ENCODE peak calls at places on chromosomes 2 and 18, in six cellular contexts. X is neural progenitor cell, J is right atrium auricular region, H is psoas muscle, R is esophagus squamous epithelium, G is aorta. B is an unnamed sample. For H3K9me3 and H3K4me1, the result is how much of the 10 kb centered on the place peaks cover.

GRCh38 chr2:230244211-230244610 is 18.7 kb downstream of the SP140 start:
- DNase-seq in X (no peak), J (no peak), H (no peak), R (no peak), G (no peak), B (no peak)

GRCh38 chr2:114063346-114063745 is 173.5 kb downstream of the ACTR3 start:
- DNase-seq in X (peak), J (no peak), H (no peak), R (no peak), G (no peak), B (no peak)

GRCh38 chr2:62456721-62457539 is 49.1 kb downstream of the TMEM17 start:
- DNase-seq in X (peak), J (peak), H (peak), R (peak), G (peak), B (peak)

GRCh38 chr18:24987933-24988840 is 363.8 kb downstream of the ZNF521 start:
- DNase-seq in X (no peak), J (peak), H (peak), R (no peak), G (no peak), B (no peak)

GRCh38 chr2:168454737-168455691 is 1.1 kb upstream of the CERS6 start:
- DNase-seq in X (no peak), J (no peak), H (no peak), R (no peak), G (no peak), B (no peak)

GRCh38 chr2:217465136-217465535 is 537.7 kb downstream of the TNS1 start:
- DNase-seq in X (no peak), J (no peak), H (no peak), R (no peak), G (no peak), B (no peak)

GRCh38 chr2:158091647-158092046 is 10.0 kb upstream of the UPP2 start:
- DNase-seq in X (no peak), J (no peak), H (no peak), R (no peak), G (no peak), B (no peak)

GRCh38 chr2:110146183-110146944 is 30.7 kb upstream of the MALL start:
- DNase-seq in X (no peak), J (no peak), H (no peak), R (no peak), G (no peak), B (no peak)

GRCh38 chr2:169462896-169463695 is 16.2 kb upstream of the BBS5 start:
- DNase-seq in X (no peak), J (no peak), H (no peak), R (no peak), G (no peak), B (no peak)

GRCh38 chr18:37270046-37270665 is 295.4 kb downstream of the CELF4 start:
- DNase-seq in X (peak), J (no peak), H (no peak), R (no peak), G (no peak), B (no peak)

GRCh38 chr2:218879881-218880748 is 537 bp upstream of the WNT10A start:
- DNase-seq in X (no peak), J (no peak), H (peak), R (no peak), G (peak), B (no peak)

GRCh38 chr2:110101280-110101844 is 14.3 kb downstream of the MALL start:
- DNase-seq in X (no peak), J (peak), H (peak), R (peak), G (peak), B (peak)

GRCh38 chr18:8005870-8006269 is 438.8 kb downstream of the PTPRM start:
- DNase-seq in X (no peak), J (no peak), H (no peak), R (no peak), G (no peak), B (no peak)

GRCh38 chr2:152343426-152343825 is 8.5 kb downstream of the FMNL2 start:
- DNase-seq in X (no peak), J (no peak), H (no peak), R (no peak), G (no peak), B (no peak)

GRCh38 chr2:72921866-72922265 is 4.5 kb downstream of the EMX1 start:
- DNase-seq in X (no peak), J (no peak), H (no peak), R (no peak), G (no peak), B (no peak)

GRCh38 chr18:23333827-23334226 is 119.3 kb upstream of the RIOK3 start:
- DNase-seq in X (no peak), J (no peak), H (no peak), R (no peak), G (no peak), B (no peak)

GRCh38 chr2:85405076-85405402 is 5.1 kb downstream of the CAPG start:
- DNase-seq in X (no peak), J (no peak), H (no peak), R (no peak), G (no peak), B (no peak)

GRCh38 chr2:27081984-27082772 is 3.8 kb downstream of the EMILIN1 start:
- DNase-seq in X (no peak), J (no peak), H (peak), R (no peak), G (no peak), B (no peak)

GRCh38 chr18:27226556-27227075 is 41.5 kb upstream of the CHST9 start:
- DNase-seq in X (no peak), J (no peak), H (no peak), R (no peak), G (no peak), B (no peak)

GRCh38 chr18:74731097-74731496 is 133.4 kb downstream of the ZNF407 start:
- DNase-seq in X (no peak), J (no peak), H (no peak), R (no peak), G (no peak), B (no peak)

GRCh38 chr18:31661965-31662364 is 22.4 kb downstream of the B4GALT6 start:
- DNase-seq in X (no peak), J (no peak), H (no peak), R (no peak), G (no peak), B (no peak)

GRCh38 chr2:105521176-105521575 is 122.3 kb upstream of the FHL2 start:
- DNase-seq in X (peak), J (no peak), H (no peak), R (no peak), G (no peak), B (no peak)

GRCh38 chr2:197010200-197011020 is 83.9 kb upstream of the PGAP1 start:
- DNase-seq in X (peak), J (no peak), H (no peak), R (no peak), G (no peak), B (no peak)

GRCh38 chr2:95043300-95043786 is 17.8 kb downstream of the MAL start:
- DNase-seq in X (no peak), J (peak), H (peak), R (no peak), G (peak), B (peak)

GRCh38 chr2:234454433-234454832 is 42.4 kb downstream of the ARL4C start:
- DNase-seq in X (no peak), J (no peak), H (no peak), R (no peak), G (no peak), B (no peak)

GRCh38 chr2:158211516-158211915 is 109.8 kb downstream of the UPP2 start:
- DNase-seq in X (no peak), J (no peak), H (no peak), R (no peak), G (no peak), B (no peak)

GRCh38 chr2:86185517-86186212 is 9.6 kb downstream of the IMMT start:
- DNase-seq in X (no peak), J (no peak), H (no peak), R (no peak), G (no peak), B (no peak)

GRCh38 chr2:187942876-187943275 is 348.8 kb upstream of the GULP1 start:
- DNase-seq in X (no peak), J (no peak), H (no peak), R (no peak), G (no peak), B (no peak)

GRCh38 chr2:205712508-205712907 is 30.2 kb downstream of the NRP2 start:
- DNase-seq in X (no peak), J (no peak), H (no peak), R (no peak), G (no peak), B (no peak)

GRCh38 chr18:50558157-50558556 is 1.7 kb upstream of the MAPK4 start:
- DNase-seq in X (no peak), J (no peak), H (no peak), R (no peak), G (no peak), B (no peak)

GRCh38 chr2:126881591-126881990 is 17.1 kb upstream of the TEX51 start:
- DNase-seq in X (no peak), J (no peak), H (no peak), R (no peak), G (no peak), B (no peak)

DNA sequence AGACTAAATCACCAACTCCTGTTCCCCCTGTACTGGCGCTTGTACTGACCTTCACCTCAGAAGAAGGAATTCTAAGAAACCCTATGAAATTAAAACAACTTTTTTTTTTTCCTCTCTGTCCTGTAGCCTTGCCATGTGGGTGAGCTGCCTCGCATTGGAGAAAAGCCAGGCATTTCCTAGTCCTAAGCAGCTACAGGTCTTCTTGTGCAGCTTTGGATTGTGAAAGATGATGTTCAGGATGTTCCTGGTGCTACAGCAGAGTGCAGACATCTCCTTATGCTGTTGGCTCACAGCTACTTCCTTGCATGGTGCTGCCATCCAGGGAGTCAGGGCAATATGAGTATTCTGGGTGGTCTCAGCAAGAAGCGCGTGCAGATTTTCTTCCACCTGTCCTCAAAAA is 11.9 kb downstream of the PIK3C3 start:
- DNase-seq in X (no peak), J (no peak), H (no peak), R (no peak), G (no peak), B (no peak)
- H3K9me3 ChIP-seq in X (under half), J (under half), H (under half), R (under half), G (under half), B (under half)

DNA sequence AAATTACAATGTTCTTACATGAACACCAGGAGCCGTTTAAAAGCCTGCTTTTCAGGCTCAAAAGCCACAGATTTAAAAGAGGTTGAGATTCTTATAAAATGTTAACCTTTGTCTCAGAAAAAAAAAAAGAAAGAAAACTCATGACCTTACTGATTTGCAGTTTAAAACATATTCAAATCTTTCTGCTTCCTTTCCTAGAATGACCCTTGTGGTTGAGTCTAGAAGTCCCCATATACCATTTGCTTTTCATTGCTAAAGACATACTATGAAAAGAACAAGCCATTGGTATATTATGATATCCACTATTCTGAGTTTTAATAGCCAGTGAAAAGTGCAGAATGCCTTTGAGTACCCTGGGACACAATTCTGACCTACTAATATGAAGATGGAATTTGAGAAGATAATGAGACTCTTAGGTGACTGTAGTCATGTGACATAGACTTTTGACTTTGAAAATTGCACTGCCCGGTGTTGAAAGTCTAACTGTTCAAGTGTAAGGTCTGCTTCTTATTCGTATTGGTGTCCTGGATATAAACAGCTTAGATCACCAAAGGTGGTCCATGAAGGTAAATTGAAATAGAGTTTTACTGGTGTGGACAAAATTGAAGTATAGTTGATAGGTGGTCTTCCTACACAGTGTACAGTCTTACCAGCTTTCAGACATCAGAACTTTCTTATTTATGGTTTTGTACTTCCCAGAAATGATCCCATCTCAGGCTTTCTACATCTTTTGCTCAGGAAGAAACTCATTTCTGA is 117.0 kb downstream of the DOCK10 start:
- DNase-seq in X (no peak), J (no peak), H (no peak), R (no peak), G (no peak), B (no peak)
- H3K4me1 ChIP-seq in X (under half), J (under half), H (under half), R (under half), G (under half), B (under half)

GRCh38 chr2:111909079-111909478 is 10.7 kb downstream of the MERTK start:
- DNase-seq in X (peak), J (no peak), H (no peak), R (no peak), G (no peak), B (no peak)
- H3K27ac ChIP-seq in X (no peak), J (no peak), H (no peak), R (peak), G (no peak), B (no peak)

GRCh38 chr2:236636714-236637485 is 67.3 kb downstream of the ACKR3 start:
- DNase-seq in X (no peak), J (peak), H (no peak), R (no peak), G (no peak), B (no peak)

GRCh38 chr2:236637691-236638569 is 68.3 kb downstream of the ACKR3 start:
- DNase-seq in X (no peak), J (peak), H (peak), R (no peak), G (peak), B (peak)

GRCh38 chr2:236638707-236639106 is 69.1 kb downstream of the ACKR3 start:
- DNase-seq in X (no peak), J (peak), H (no peak), R (no peak), G (peak), B (no peak)

GRCh38 chr2:236641051-236641450 is 71.4 kb downstream of the ACKR3 start:
- DNase-seq in X (no peak), J (peak), H (no peak), R (no peak), G (peak), B (no peak)

DNA sequence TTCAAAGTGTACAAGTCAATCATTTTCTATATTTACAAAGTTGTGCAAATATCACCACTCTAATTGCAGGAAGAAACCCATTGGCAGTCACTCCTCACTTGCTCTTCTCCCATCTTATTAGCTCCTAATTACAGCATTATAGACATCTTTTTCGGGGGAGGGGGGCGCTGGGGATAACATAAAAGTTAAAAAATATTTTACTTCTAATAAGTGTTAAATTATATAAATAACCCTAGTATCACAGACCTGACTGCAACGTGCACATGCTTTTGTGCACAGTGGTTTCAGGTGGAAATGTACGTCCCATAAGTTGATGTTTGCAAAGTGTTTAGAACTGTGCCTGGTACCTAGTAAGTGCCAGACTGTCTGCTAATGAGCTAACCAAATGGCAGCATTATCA is 69.8 kb downstream of the ACKR3 start:
- DNase-seq in X (no peak), J (peak), H (no peak), R (no peak), G (no peak), B (no peak)
- H3K9me3 ChIP-seq in X (under half), J (under half), H (under half), R (under half), G (under half), B (under half)

GRCh38 chr2:130368786-130369185 is 12.9 kb downstream of the PTPN18 start:
- DNase-seq in X (no peak), J (no peak), H (no peak), R (no peak), G (no peak), B (no peak)
- H3K4me1 ChIP-seq in X (under half), J (under half), H (under half), R (under half), G (under half), B (under half)

GRCh38 chr2:176491172-176491904 is 222.1 kb downstream of the MTX2 start:
- DNase-seq in X (no peak), J (peak), H (peak), R (peak), G (peak), B (no peak)
- H3K27ac ChIP-seq in X (no peak), J (peak), H (peak), R (peak), G (no peak), B (no peak)

GRCh38 chr2:16028644-16029043 is 88.3 kb downstream of the MYCN start:
- DNase-seq in X (no peak), J (no peak), H (no peak), R (no peak), G (no peak), B (no peak)
- H3K9me3 ChIP-seq in X (under half), J (under half), H (under half), R (under half), G (under half), B (under half)

DNA sequence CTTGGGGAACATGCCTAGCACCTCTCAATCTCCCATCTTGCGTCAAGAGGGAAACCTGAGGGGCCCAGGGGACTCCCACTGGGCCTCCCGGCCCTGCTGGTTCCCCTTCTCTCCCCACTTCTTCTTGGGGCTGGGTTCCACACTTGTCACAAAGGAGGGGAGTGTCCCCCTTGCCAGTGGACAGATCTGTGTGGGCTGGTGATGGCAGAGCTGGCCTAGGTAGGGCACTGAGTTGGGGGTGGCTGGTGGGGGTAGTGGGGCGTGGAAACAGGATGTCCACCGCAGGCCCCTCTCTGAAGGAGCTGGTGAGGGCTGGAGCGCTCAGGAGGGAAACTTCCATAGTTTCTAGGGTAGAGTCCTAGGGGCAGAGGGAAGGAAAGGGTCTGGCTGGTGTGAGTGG is 184.0 kb upstream of the HAAO start:
- DNase-seq in X (no peak), J (no peak), H (no peak), R (no peak), G (no peak), B (peak)
- H3K4me1 ChIP-seq in X (under half), J (under half), H (under half), R (under half), G (under half), B (under half)

GRCh38 chr2:69668598-69668997 is 25.1 kb upstream of the AAK1 start:
- DNase-seq in X (no peak), J (no peak), H (no peak), R (no peak), G (no peak), B (no peak)

GRCh38 chr2:69663860-69664259 is 20.3 kb upstream of the AAK1 start:
- DNase-seq in X (no peak), J (no peak), H (no peak), R (no peak), G (no peak), B (no peak)

GRCh38 chr2:69667805-69668382 is 24.4 kb upstream of the AAK1 start:
- DNase-seq in X (no peak), J (no peak), H (no peak), R (no peak), G (no peak), B (no peak)

GRCh38 chr2:69660637-69661036 is 17.1 kb upstream of the AAK1 start:
- DNase-seq in X (no peak), J (no peak), H (no peak), R (no peak), G (no peak), B (no peak)

DNA sequence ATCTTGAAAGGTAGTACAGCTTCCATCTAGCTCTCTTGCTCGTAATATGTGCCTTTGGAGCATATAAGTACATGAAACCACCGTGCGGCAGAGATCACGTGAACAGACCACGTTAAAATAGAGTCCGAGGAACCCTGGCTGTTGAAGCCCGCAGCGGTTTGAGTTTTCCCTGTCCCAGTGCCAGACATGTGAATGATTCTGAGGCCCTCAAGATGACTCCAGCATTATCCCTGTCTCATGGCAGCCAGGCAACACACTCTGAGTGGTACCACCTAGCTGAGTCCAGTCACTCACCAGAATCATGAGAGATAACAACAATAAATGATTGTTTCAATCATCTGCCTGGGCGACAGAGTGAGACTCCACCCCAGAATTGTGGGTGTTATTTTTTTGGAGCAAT is 21.6 kb upstream of the AAK1 start:
- DNase-seq in X (no peak), J (no peak), H (no peak), R (no peak), G (no peak), B (no peak)
- H3K27ac ChIP-seq in X (no peak), J (no peak), H (no peak), R (no peak), G (no peak), B (no peak)